ENCODE peak calls at places on chromosomes 1 and 21, in seven cellular contexts. T is HCEC 1CT, O is spleen, P is tibial artery, S is ACHN, W is AG08396, G is AG09319. L is an unnamed sample.

GRCh38 chr21:43767980-43768867 is 7.9 kb downstream of the CSTB start:
- DNase-seq in W (peak), G (no peak), T (peak), O (no peak), P (no peak), S (peak), L (peak)

GRCh38 chr21:43193651-43194302 is 25.0 kb downstream of the CRYAA start:
- DNase-seq in G (no peak), S (peak), T (peak), P (peak), O (peak), W (peak), L (peak)

GRCh38 chr1:50700226-50701020 is 259.6 kb downstream of the FAF1 start:
- DNase-seq in P (no peak), T (no peak), W (no peak), O (no peak), G (no peak), S (no peak), L (no peak)

GRCh38 chr1:231973840-231974239 is 347.2 kb downstream of the DISC1 start:
- DNase-seq in S (no peak), W (no peak), T (no peak), P (no peak), O (no peak), G (no peak), L (no peak)

GRCh38 chr1:97013904-97014303 is 292.3 kb downstream of the PTBP2 start:
- DNase-seq in P (no peak), G (no peak), S (no peak), T (peak), O (no peak), W (no peak), L (no peak)

GRCh38 chr1:181077576-181078242 is 10.8 kb upstream of the IER5 start:
- DNase-seq in P (no peak), T (peak), S (no peak), O (no peak), W (no peak), G (no peak), L (peak)

GRCh38 chr1:31396633-31397351 is 16.2 kb upstream of the SERINC2 start:
- DNase-seq in T (peak), O (no peak), W (peak), P (no peak), G (peak), S (no peak), L (no peak)

GRCh38 chr1:221961532-221962292 is 219.8 kb upstream of the DUSP10 start:
- DNase-seq in G (peak), T (peak), P (no peak), S (peak), W (peak), O (no peak), L (peak)

GRCh38 chr21:40179167-40179566 is 311.9 kb downstream of the PCP4 start:
- DNase-seq in S (no peak), G (no peak), O (no peak), W (no peak), P (no peak), T (no peak), L (no peak)

GRCh38 chr1:198435044-198435443 is 105.4 kb downstream of the ATP6V1G3 start:
- DNase-seq in S (no peak), T (no peak), W (no peak), G (no peak), P (no peak), O (no peak), L (no peak)

GRCh38 chr1:29711582-29712274 is 475.4 kb downstream of the PTPRU start:
- DNase-seq in S (peak), P (no peak), G (no peak), T (no peak), O (no peak), W (peak), L (no peak)

GRCh38 chr1:227771771-227772170 is 36.5 kb downstream of the SNAP47 start:
- DNase-seq in P (peak), S (no peak), O (peak), T (no peak), G (no peak), W (no peak), L (no peak)

GRCh38 chr1:43255438-43256210 is 14.2 kb upstream of the TMEM125 start:
- DNase-seq in O (no peak), S (no peak), W (no peak), P (peak), G (no peak), T (no peak), L (no peak)

GRCh38 chr1:67580671-67581403 is 104.2 kb upstream of the GADD45A start:
- DNase-seq in G (no peak), O (no peak), T (no peak), W (no peak), S (no peak), P (no peak), L (no peak)

GRCh38 chr1:153465728-153466625 is 5.5 kb upstream of the S100A7 start:
- DNase-seq in T (peak), S (peak), O (peak), P (peak), G (no peak), W (peak), L (peak)

GRCh38 chr1:228120351-228121091 is 11.4 kb upstream of the MRPL55 start:
- DNase-seq in W (no peak), O (no peak), G (no peak), P (no peak), S (no peak), T (no peak), L (no peak)